ENCODE peak calls at places on chromosomes 7 and 10, in six cellular contexts. K is lower lobe of right lung; P is CD8-positive, alpha-beta T cell; V is prostate gland; E is stomach; N is mammary epithelial cell. C is an unnamed sample. For H3K9me3 and H3K4me1, the result is how much of the 10 kb centered on the place peaks cover.

GRCh38 chr7:151925446-151926335 is 30.6 kb upstream of the GALNTL5 start:
- DNase-seq in E (peak), V (peak), N (no peak), K (peak), P (no peak), C (no peak)

GRCh38 chr7:2261611-2262010 is 19.6 kb downstream of the NUDT1 start:
- DNase-seq in P (no peak), N (no peak), E (no peak), V (no peak), K (peak), C (no peak)

GRCh38 chr7:47153571-47153970 is 428.3 kb downstream of the TNS3 start:
- DNase-seq in V (no peak), P (no peak), E (no peak), N (no peak), K (peak), C (no peak)

GRCh38 chr10:61836233-61836887 is 65.1 kb upstream of the ARID5B start:
- DNase-seq in V (no peak), N (no peak), K (no peak), E (no peak), P (no peak), C (no peak)

GRCh38 chr10:105950410-105950809 is 1214.1 kb downstream of the SORCS1 start:
- DNase-seq in K (peak), P (no peak), N (peak), V (peak), E (peak), C (peak)

GRCh38 chr10:68826764-68827591 is at the start of gene STOX1:
- DNase-seq in E (peak), N (peak), V (peak), P (peak), K (peak), C (no peak)

GRCh38 chr10:86480571-86480970 is 41.0 kb downstream of the WAPL start:
- DNase-seq in E (no peak), V (no peak), N (no peak), K (no peak), P (no peak), C (no peak)

GRCh38 chr7:5452937-5453540 is 29.4 kb upstream of the TNRC18 start:
- DNase-seq in P (no peak), K (no peak), V (no peak), N (no peak), E (no peak), C (no peak)

GRCh38 chr10:78254013-78254412 is 220.3 kb downstream of the RPS24 start:
- DNase-seq in P (no peak), N (no peak), V (no peak), E (no peak), K (no peak), C (no peak)

GRCh38 chr10:104246981-104247380 is 7.7 kb upstream of the GSTO1 start:
- DNase-seq in E (no peak), K (no peak), P (no peak), N (peak), V (no peak), C (no peak)

GRCh38 chr10:14826430-14826829 is 11.4 kb downstream of the CDNF start:
- DNase-seq in N (no peak), K (no peak), E (no peak), V (no peak), P (no peak), C (no peak)

GRCh38 chr7:34776748-34777358 is 118.8 kb downstream of the NPSR1 start:
- DNase-seq in V (no peak), P (no peak), E (no peak), K (no peak), N (no peak), C (no peak)

GRCh38 chr10:88234332-88234731 is 348.8 kb downstream of the RNLS start:
- DNase-seq in P (no peak), K (no peak), N (no peak), V (peak), E (peak), C (peak)

GRCh38 chr10:88232029-88232895 is 350.9 kb downstream of the RNLS start:
- DNase-seq in V (no peak), N (no peak), P (no peak), K (peak), E (peak), C (peak)

GRCh38 chr10:88230251-88230650 is 352.9 kb downstream of the RNLS start:
- DNase-seq in E (no peak), N (no peak), K (no peak), P (no peak), V (no peak), C (no peak)

GRCh38 chr10:88233870-88234269 is 349.2 kb downstream of the RNLS start:
- DNase-seq in V (no peak), E (no peak), P (no peak), N (no peak), K (no peak), C (no peak)

DNA sequence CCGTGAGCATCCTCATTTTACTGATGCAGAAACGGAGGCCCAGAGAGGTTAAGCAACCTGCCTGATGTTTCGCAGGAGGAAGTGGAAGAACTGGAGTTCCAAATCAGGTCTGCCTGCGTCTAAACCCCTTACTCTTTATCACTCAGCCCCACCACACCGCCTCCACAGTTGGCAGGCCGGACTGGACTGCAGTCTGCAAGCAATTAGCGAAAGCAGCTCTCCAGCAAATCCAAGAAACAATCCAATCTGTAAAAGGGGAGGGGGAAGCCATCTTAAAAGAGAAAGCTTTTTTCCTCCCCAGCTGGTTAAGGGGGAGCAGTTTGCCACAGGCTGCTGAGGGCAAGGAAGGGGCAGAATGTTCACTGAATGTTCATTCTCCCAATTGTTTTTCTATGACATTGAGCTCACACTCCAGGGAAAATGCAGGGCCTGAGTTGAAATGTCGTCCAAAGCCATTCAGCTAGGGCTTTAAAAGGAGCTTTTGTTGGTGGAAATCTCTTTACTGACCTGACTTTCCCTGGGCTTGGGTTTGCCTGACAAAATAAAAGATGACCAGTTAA is 350.1 kb downstream of the RNLS start:
- DNase-seq in K (no peak), V (no peak), E (no peak), N (no peak), P (no peak), C (no peak)
- TF ChIP-seq CTCF in K (no peak), V (no peak), E (no peak), N (no peak), P (no peak), C (no peak)

GRCh38 chr7:157729566-157729965 is 392.8 kb downstream of the DNAJB6 start:
- DNase-seq in V (no peak), E (no peak), P (no peak), N (no peak), K (no peak), C (no peak)
- H3K9me3 ChIP-seq in V (under half), E (under half), P (under half), N (under half), K (under half), C (under half)

GRCh38 chr10:34356463-34356862 is 458.6 kb downstream of the PARD3 start:
- DNase-seq in N (no peak), V (no peak), E (no peak), K (no peak), P (no peak), C (no peak)

GRCh38 chr10:34364253-34365037 is 450.7 kb downstream of the PARD3 start:
- DNase-seq in K (no peak), E (no peak), V (no peak), N (no peak), P (no peak), C (no peak)

GRCh38 chr10:34358729-34359128 is 456.4 kb downstream of the PARD3 start:
- DNase-seq in N (no peak), E (no peak), K (no peak), P (no peak), V (no peak), C (no peak)

GRCh38 chr10:34360984-34361383 is 454.1 kb downstream of the PARD3 start:
- DNase-seq in E (no peak), K (no peak), P (no peak), N (no peak), V (no peak), C (no peak)
- H3K4me1 ChIP-seq in E (under half), K (under half), P (under half), N (under half), V (under half), C (under half)

GRCh38 chr10:122273966-122274545 is 3.0 kb downstream of the BTBD16 start:
- DNase-seq in V (no peak), P (no peak), N (no peak), E (no peak), K (no peak), C (no peak)

GRCh38 chr10:122277737-122278136 is 6.6 kb downstream of the BTBD16 start:
- DNase-seq in N (no peak), P (no peak), E (no peak), K (no peak), V (no peak), C (no peak)

GRCh38 chr10:122280156-122280555 is 9.1 kb downstream of the BTBD16 start:
- DNase-seq in V (no peak), N (no peak), K (no peak), P (no peak), E (peak), C (no peak)

GRCh38 chr10:122279725-122280141 is 8.6 kb downstream of the BTBD16 start:
- DNase-seq in P (no peak), N (peak), E (peak), V (no peak), K (no peak), C (no peak)

GRCh38 chr10:122276611-122277205 is 5.6 kb downstream of the BTBD16 start:
- DNase-seq in N (no peak), E (peak), V (no peak), K (no peak), P (no peak), C (no peak)
- TF ChIP-seq CTCF in N (no peak), E (no peak), V (no peak), K (no peak), P (no peak), C (no peak)

DNA sequence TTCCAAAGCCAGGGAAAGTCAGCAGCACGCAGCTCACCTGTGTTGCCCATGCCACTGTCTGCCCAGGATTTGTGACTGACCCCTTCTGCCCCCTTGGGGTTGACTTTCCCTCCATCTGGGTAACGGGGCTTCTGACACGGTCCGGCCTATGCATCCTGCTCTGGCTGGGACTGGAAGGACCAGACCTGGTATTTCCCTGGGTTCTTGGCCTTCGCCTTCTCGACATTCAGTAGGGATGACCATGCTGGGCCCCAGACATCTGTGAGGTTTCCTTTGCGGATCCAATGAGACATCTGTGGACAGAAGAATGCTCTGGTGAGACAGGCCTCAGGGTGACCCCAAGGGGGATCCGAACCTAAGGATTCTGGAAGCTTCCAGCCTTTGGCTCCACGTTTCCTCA is 34.2 kb upstream of the ZNF716 start:
- DNase-seq in V (no peak), E (no peak), N (no peak), K (no peak), P (no peak), C (no peak)
- H3K9me3 ChIP-seq in V (under half), E (half or more), N (under half), K (under half), P (under half), C (under half)

GRCh38 chr7:50363327-50364060 is 59.0 kb downstream of the IKZF1 start:
- DNase-seq in K (no peak), E (no peak), V (no peak), N (no peak), P (no peak), C (no peak)
- H3K4me1 ChIP-seq in K (under half), E (under half), V (under half), N (under half), P (half or more), C (under half)

DNA sequence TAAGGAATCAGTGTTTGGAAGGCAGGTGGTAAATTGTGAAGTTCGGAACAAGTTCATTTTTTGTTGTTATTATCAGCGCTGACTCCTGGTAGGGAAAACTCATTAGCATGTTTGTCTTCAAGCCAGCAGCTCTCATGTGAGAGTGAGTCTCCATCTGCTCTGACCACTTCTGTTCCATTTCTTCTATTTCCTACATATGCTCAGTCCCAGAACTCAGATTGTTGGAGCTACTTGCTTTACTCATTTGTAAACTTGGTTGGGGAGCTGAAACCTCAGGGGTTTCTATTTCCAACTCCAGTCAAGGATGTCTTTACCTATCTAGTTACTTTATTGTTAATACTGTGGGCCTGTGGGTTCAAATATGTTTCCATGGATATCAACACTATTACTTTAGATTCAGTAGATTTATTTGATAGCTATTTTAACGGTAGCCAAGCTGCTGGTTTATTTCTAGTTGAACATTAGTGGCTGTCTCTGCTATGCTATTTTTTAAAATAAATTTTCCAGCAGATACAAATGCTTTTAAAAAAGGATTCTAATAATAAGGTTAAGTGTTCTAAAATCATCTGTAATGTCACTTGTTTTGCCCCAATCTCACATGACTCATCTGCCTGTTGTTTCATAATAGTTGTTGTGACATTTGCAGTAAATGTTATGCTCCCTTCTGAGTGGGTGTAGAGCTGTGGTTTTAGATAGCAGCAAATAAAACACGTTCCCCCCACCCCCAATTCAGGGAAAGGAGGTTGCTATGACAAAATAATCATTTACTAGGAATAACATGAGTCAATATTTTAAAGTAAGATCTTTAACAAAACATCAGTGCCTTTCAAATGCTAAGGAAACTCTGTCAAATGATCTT is 143.3 kb downstream of the HDAC9 start:
- DNase-seq in V (no peak), K (no peak), N (peak), P (no peak), E (no peak), C (no peak)
- TF ChIP-seq CTCF in V (no peak), K (no peak), N (no peak), P (no peak), E (no peak), C (no peak)